ENCODE peak calls at places on chromosomes 13 and 19, in ten cellular contexts. P is upper lobe of left lung, M is AG04450, G is GM10248, X is neural crest cell, B is ovary, Y is WERI-Rb-1, I is fibroblast of lung, O is PC-3, N is glutamatergic neuron. K is an unnamed sample.

GRCh38 chr13:71808708-71809107 is 58.3 kb downstream of the DACH1 start:
- DNase-seq in Y (no peak), B (no peak), P (no peak), X (no peak), M (no peak), O (no peak), G (no peak), N (no peak), I (no peak), K (no peak)

GRCh38 chr13:70967564-70967963 is 859.3 kb upstream of the KLHL1 start:
- DNase-seq in B (no peak), I (no peak), P (peak; percentile 48), M (no peak), N (no peak), O (no peak), Y (no peak), X (no peak), G (no peak), K (no peak)

GRCh38 chr13:95128045-95128643 is 173.1 kb downstream of the ABCC4 start:
- DNase-seq in O (peak; percentile 83), I (peak; percentile 2), N (no peak), P (no peak), Y (no peak), B (no peak), X (no peak), M (no peak), G (no peak), K (peak; percentile 22)

GRCh38 chr19:32691952-32692726 is 518 bp downstream of the NUDT19 start:
- DNase-seq in P (peak; percentile 92), Y (peak; percentile 46), X (peak; percentile 42), O (peak; percentile 49), M (no peak), B (peak; percentile 38), N (peak; percentile 55), I (peak; percentile 72), G (peak; percentile 79), K (peak; percentile 67)

GRCh38 chr13:23632741-23633140 is 62.5 kb downstream of the TNFRSF19 start:
- DNase-seq in P (no peak), I (no peak), O (no peak), X (no peak), N (no peak), Y (no peak), B (no peak), G (no peak), M (no peak), K (no peak)

GRCh38 chr19:35756373-35757230 is at the start of gene HSPB6:
- DNase-seq in I (peak; percentile 91), M (no peak), O (no peak), G (no peak), P (peak; percentile 90), Y (no peak), B (peak; percentile 90), X (no peak), N (peak; percentile 68), K (no peak)

GRCh38 chr13:93180376-93180966 is 46.1 kb upstream of the GPC6 start:
- DNase-seq in X (no peak), B (no peak), G (no peak), P (no peak), N (no peak), O (no peak), M (peak; percentile 16), Y (no peak), I (peak; percentile 41), K (no peak)

GRCh38 chr19:34838753-34839431 is 65.9 kb upstream of the ZNF599 start:
- DNase-seq in Y (peak; percentile 19), X (peak; percentile 28), M (no peak), G (no peak), I (peak; percentile 1), P (peak; percentile 65), O (no peak), B (no peak), N (peak; percentile 69), K (no peak)

GRCh38 chr13:23378009-23378632 is 55.4 kb downstream of the SACS start:
- DNase-seq in I (peak; percentile 98), X (no peak), N (no peak), P (no peak), O (peak; percentile 87), M (peak; percentile 94), B (no peak), G (peak; percentile 35), Y (no peak), K (peak; percentile 92)

GRCh38 chr13:60627071-60627686 is 230.2 kb downstream of the TDRD3 start:
- DNase-seq in G (peak; percentile 7), Y (peak; percentile 34), B (no peak), O (peak; percentile 56), X (peak; percentile 61), M (no peak), I (peak; percentile 2), P (no peak), N (peak; percentile 73), K (peak; percentile 58)

GRCh38 chr13:50942630-50943311 is 33.2 kb downstream of the RNASEH2B start:
- DNase-seq in P (no peak), X (no peak), G (no peak), O (no peak), M (no peak), Y (no peak), N (no peak), B (no peak), I (no peak), K (no peak)

GRCh38 chr19:55082023-55082851 is 6.6 kb downstream of the EPS8L1 start:
- DNase-seq in P (peak; percentile 89), I (peak; percentile 34), X (no peak), M (no peak), Y (peak; percentile 89), B (no peak), G (peak; percentile 61), N (peak; percentile 75), O (peak; percentile 37), K (no peak)

GRCh38 chr19:4952945-4953344 is 16.0 kb upstream of the KDM4B start:
- DNase-seq in P (no peak), B (no peak), N (no peak), X (no peak), I (no peak), O (no peak), G (no peak), Y (peak; percentile 94), M (no peak), K (no peak)

GRCh38 chr19:21256722-21257121 is 72.5 kb downstream of the ZNF708 start:
- DNase-seq in N (no peak), I (no peak), G (no peak), O (no peak), P (no peak), X (no peak), Y (peak; percentile 22), M (no peak), B (no peak), K (peak; percentile 0)
- TF ChIP-seq CTCF in N (no peak), I (no peak), G (no peak), O (no peak), P (no peak), X (no peak), Y (peak; percentile 64), M (peak; percentile 7), B (no peak), K (no peak)

GRCh38 chr13:54317722-54318121 is 1289.1 kb downstream of the OLFM4 start:
- DNase-seq in Y (no peak), G (no peak), P (peak; percentile 66), N (no peak), M (no peak), O (no peak), X (no peak), I (no peak), B (no peak), K (no peak)

GRCh38 chr13:54312885-54313284 is 1284.3 kb downstream of the OLFM4 start:
- DNase-seq in G (no peak), Y (no peak), I (no peak), M (no peak), O (no peak), X (no peak), N (no peak), B (no peak), P (peak; percentile 60), K (no peak)
- TF ChIP-seq CTCF in G (no peak), Y (no peak), I (no peak), M (no peak), O (no peak), X (no peak), N (no peak), B (no peak), P (no peak), K (no peak)

DNA sequence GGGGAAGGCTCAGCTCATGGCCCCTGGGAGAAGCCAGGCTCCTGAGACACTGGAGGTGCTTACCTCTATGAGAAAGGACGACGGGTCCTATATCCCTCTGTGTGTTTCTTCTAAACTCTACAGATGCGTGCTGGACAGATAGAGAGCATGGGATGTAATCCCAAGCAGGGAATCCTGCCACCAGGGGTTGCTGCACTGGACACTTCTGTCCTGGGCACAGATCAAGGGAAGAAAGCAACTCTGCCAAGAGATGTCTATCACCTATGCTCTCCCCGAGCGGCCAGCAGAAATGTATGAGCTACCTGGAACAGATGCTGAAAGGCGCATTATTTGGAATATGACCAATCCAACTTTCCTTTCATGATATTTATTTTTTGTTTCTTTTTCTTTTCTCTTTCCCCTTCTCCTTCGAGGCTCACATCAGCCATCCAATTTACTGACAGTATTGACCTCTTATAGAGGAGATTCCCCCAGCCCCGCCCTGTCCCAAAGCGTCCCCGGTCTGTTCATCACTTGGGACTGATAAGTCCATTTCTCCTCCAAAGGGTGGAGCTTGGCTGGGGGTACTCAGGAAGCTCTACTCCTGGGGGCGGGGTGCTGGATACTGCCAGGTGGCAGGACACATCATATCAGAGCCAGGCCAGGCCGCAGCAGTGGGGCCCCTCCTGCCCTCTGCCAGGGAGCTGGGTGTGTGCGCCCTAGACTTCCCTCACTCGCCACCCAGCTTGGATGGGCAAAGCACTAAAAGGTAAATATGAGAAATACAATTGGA is 34.2 kb downstream of the TSHZ3 start:
- DNase-seq in B (no peak), G (no peak), X (no peak), M (no peak), I (no peak), O (no peak), Y (peak; percentile 15), N (no peak), P (peak; percentile 44), K (no peak)
- TF ChIP-seq CTCF in B (no peak), G (no peak), X (no peak), M (peak; percentile 43), I (peak; percentile 43), O (no peak), Y (peak; percentile 46), N (peak; percentile 21), P (no peak), K (no peak)

GRCh38 chr19:8593931-8594330 is 16.6 kb downstream of the ADAMTS10 start:
- DNase-seq in X (no peak), P (no peak), I (no peak), M (no peak), B (no peak), Y (no peak), G (no peak), N (no peak), O (no peak), K (no peak)
- TF ChIP-seq CTCF in X (peak; percentile 35), P (peak; percentile 24), I (peak; percentile 23), M (peak; percentile 17), B (no peak), Y (peak; percentile 47), G (no peak), N (peak; percentile 10), O (peak; percentile 50), K (no peak)

GRCh38 chr19:29121684-29122083 is 91.3 kb downstream of the UQCRFS1 start:
- DNase-seq in B (no peak), P (no peak), Y (no peak), G (no peak), M (no peak), I (no peak), N (peak; percentile 67), X (peak; percentile 53), O (no peak), K (no peak)
- TF ChIP-seq CTCF in B (no peak), P (no peak), Y (peak; percentile 68), G (no peak), M (peak; percentile 15), I (peak; percentile 13), N (peak; percentile 59), X (peak; percentile 58), O (peak; percentile 16), K (no peak)

K was measured in MCF 10A.